ENCODE peak calls at places on chromosome 10, in four cellular contexts. One of them, this sample, is unnamed.

GRCh38 chr10:102919237-102919959 is 1.3 kb downstream of the CNNM2 start:
- DNase-seq in stimulated activated CD4-positive, alpha-beta T cell treated with anti-CD3 and anti-CD28 coated beads, Interleukin-1b, Interleukin-23, amount 100 ng/mL, for 24 hours: no peak
- DNase-seq in HFFc6: no peak
- DNase-seq in activated T-helper 1 cell treated with Interleukin-2 at 50 U/mL for 16 hours: no peak
- DNase-seq in this sample: no peak

GRCh38 chr10:102642553-102643345 is 1.5 kb upstream of the TRIM8 start:
- DNase-seq in stimulated activated CD4-positive, alpha-beta T cell treated with anti-CD3 and anti-CD28 coated beads, Interleukin-1b, Interleukin-23, amount 100 ng/mL, for 24 hours: no peak
- DNase-seq in HFFc6: peak
- DNase-seq in activated T-helper 1 cell treated with Interleukin-2 at 50 U/mL for 16 hours: peak
- DNase-seq in this sample: peak

GRCh38 chr10:29374162-29374561 is 85.3 kb downstream of the LYZL1 start:
- DNase-seq in stimulated activated CD4-positive, alpha-beta T cell treated with anti-CD3 and anti-CD28 coated beads, Interleukin-1b, Interleukin-23, amount 100 ng/mL, for 24 hours: no peak
- DNase-seq in HFFc6: no peak
- DNase-seq in activated T-helper 1 cell treated with Interleukin-2 at 50 U/mL for 16 hours: no peak
- DNase-seq in this sample: no peak

GRCh38 chr10:649798-650690 is 39.4 kb downstream of the DIP2C start:
- DNase-seq in stimulated activated CD4-positive, alpha-beta T cell treated with anti-CD3 and anti-CD28 coated beads, Interleukin-1b, Interleukin-23, amount 100 ng/mL, for 24 hours: no peak
- DNase-seq in HFFc6: no peak
- DNase-seq in activated T-helper 1 cell treated with Interleukin-2 at 50 U/mL for 16 hours: no peak
- DNase-seq in this sample: no peak

GRCh38 chr10:88379575-88379974 is 203.5 kb downstream of the RNLS start:
- DNase-seq in stimulated activated CD4-positive, alpha-beta T cell treated with anti-CD3 and anti-CD28 coated beads, Interleukin-1b, Interleukin-23, amount 100 ng/mL, for 24 hours: no peak
- DNase-seq in HFFc6: peak
- DNase-seq in activated T-helper 1 cell treated with Interleukin-2 at 50 U/mL for 16 hours: no peak
- DNase-seq in this sample: no peak

GRCh38 chr10:74011762-74012161 is 13.8 kb downstream of the VCL start:
- DNase-seq in stimulated activated CD4-positive, alpha-beta T cell treated with anti-CD3 and anti-CD28 coated beads, Interleukin-1b, Interleukin-23, amount 100 ng/mL, for 24 hours: no peak
- DNase-seq in HFFc6: peak
- DNase-seq in activated T-helper 1 cell treated with Interleukin-2 at 50 U/mL for 16 hours: no peak
- DNase-seq in this sample: no peak

GRCh38 chr10:87845624-87846377 is 17.5 kb downstream of the KLLN start:
- DNase-seq in stimulated activated CD4-positive, alpha-beta T cell treated with anti-CD3 and anti-CD28 coated beads, Interleukin-1b, Interleukin-23, amount 100 ng/mL, for 24 hours: no peak
- DNase-seq in HFFc6: peak
- DNase-seq in activated T-helper 1 cell treated with Interleukin-2 at 50 U/mL for 16 hours: no peak
- DNase-seq in this sample: peak

GRCh38 chr10:102511562-102512274 is 7.9 kb downstream of the SUFU start:
- DNase-seq in stimulated activated CD4-positive, alpha-beta T cell treated with anti-CD3 and anti-CD28 coated beads, Interleukin-1b, Interleukin-23, amount 100 ng/mL, for 24 hours: no peak
- DNase-seq in HFFc6: no peak
- DNase-seq in activated T-helper 1 cell treated with Interleukin-2 at 50 U/mL for 16 hours: no peak
- DNase-seq in this sample: no peak

GRCh38 chr10:116120688-116121087 is 152.3 kb downstream of the GFRA1 start:
- DNase-seq in stimulated activated CD4-positive, alpha-beta T cell treated with anti-CD3 and anti-CD28 coated beads, Interleukin-1b, Interleukin-23, amount 100 ng/mL, for 24 hours: no peak
- DNase-seq in HFFc6: no peak
- DNase-seq in activated T-helper 1 cell treated with Interleukin-2 at 50 U/mL for 16 hours: no peak
- DNase-seq in this sample: no peak

GRCh38 chr10:61835909-61836232 is 65.6 kb upstream of the ARID5B start:
- DNase-seq in stimulated activated CD4-positive, alpha-beta T cell treated with anti-CD3 and anti-CD28 coated beads, Interleukin-1b, Interleukin-23, amount 100 ng/mL, for 24 hours: no peak
- DNase-seq in HFFc6: peak
- DNase-seq in activated T-helper 1 cell treated with Interleukin-2 at 50 U/mL for 16 hours: no peak
- DNase-seq in this sample: no peak